ENCODE peak calls at places on chromosomes 6 and 20, in six cellular contexts. O is cardiac fibroblast, B is prostate gland, Z is thyroid gland, Q is dorsolateral prefrontal cortex, M is hepatocyte. V is an unnamed sample.

GRCh38 chr6:163323719-163324118 is 90.8 kb upstream of the QKI start:
- DNase-seq in Q (no peak), B (no peak), Z (no peak), O (no peak), M (no peak), V (no peak)

GRCh38 chr6:69957990-69958559 is 91.7 kb downstream of the COL19A1 start:
- DNase-seq in M (no peak), O (peak), Z (no peak), B (no peak), Q (no peak), V (peak)

GRCh38 chr20:36745234-36745926 is 510 bp downstream of the NDRG3 start:
- DNase-seq in O (no peak), Q (peak), M (no peak), Z (peak), B (peak), V (peak)

GRCh38 chr6:158596861-158597260 is 37.0 kb downstream of the TMEM181 start:
- DNase-seq in Z (no peak), B (no peak), M (no peak), Q (no peak), O (no peak), V (no peak)

GRCh38 chr6:26598267-26598666 is 1.5 kb downstream of the ABT1 start:
- DNase-seq in M (no peak), Q (no peak), Z (no peak), O (no peak), B (no peak), V (no peak)

GRCh38 chr6:144993870-144994269 is 708.7 kb downstream of the UTRN start:
- DNase-seq in B (no peak), Z (no peak), M (no peak), Q (no peak), O (peak), V (no peak)

GRCh38 chr6:166206066-166206465 is 38.4 kb upstream of the TBXT start:
- DNase-seq in O (peak), B (no peak), Z (no peak), M (no peak), Q (no peak), V (peak)

GRCh38 chr6:148367418-148368024 is 24.9 kb downstream of the SASH1 start:
- DNase-seq in B (peak), M (no peak), Z (peak), Q (no peak), O (peak), V (peak)

GRCh38 chr20:40467703-40468411 is 221.2 kb downstream of the MAFB start:
- DNase-seq in Q (no peak), B (no peak), Z (no peak), O (no peak), M (no peak), V (no peak)

GRCh38 chr20:49447946-49448809 is 34.3 kb downstream of the KCNB1 start:
- DNase-seq in Z (peak), O (no peak), M (peak), B (no peak), Q (no peak), V (peak)

GRCh38 chr6:113631616-113632015 is 225.5 kb upstream of the MARCKS start:
- DNase-seq in Z (no peak), M (no peak), O (no peak), Q (no peak), B (no peak), V (no peak)

GRCh38 chr6:90101403-90101802 is 195.2 kb downstream of the BACH2 start:
- DNase-seq in O (no peak), Z (no peak), B (no peak), M (no peak), Q (no peak), V (no peak)

DNA sequence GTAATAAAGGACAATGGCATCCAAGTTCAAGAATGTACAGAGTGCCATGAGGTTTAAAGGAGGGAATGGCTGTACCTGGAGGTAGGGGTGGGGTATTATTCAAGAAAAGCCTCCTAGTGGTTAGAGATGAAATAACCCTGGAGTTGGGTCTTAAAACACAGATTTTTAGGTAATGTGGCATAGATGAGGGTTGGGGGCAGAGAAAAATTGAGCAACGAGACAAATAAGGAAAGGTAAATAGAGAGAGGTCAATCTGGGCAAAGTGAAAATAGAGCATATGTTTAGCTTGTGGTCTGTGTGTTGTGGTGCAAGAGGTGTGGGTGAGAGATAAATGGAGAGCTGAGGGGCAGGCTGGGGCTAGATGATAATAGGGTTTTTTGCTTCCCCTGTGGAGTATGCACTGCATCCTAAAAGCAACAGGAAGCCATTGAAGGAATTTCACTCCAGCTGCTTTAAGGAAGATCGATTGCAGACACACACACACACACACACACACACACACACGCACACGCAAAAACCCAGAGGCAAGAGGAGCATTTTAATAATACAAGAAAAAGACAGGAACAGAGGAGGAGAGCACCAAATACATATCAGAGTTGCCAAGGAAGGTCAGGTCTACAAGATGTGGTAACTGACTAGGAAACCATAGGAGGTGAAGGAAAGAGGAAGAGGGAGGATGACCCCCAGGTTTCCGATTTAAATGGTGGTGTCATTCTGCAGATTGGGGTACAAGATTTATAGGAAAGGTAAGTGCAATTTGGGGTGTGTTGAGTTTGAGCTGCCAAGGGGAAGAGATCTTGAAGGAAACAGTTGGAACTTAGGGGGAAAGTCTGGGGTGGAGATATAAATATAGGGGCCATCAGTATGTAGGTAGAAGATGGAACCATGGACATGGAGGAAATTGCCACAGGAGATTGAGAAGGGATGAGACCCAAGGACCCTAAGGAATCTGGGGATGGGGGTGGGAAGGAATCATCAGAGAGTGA is 31.3 kb upstream of the ADGRF1 start:
- DNase-seq in Q (no peak), O (no peak), M (no peak), B (no peak), Z (no peak), V (no peak)
- TF ChIP-seq CTCF in Q (peak), O (peak), M (peak), B (peak), Z (no peak), V (peak)

DNA sequence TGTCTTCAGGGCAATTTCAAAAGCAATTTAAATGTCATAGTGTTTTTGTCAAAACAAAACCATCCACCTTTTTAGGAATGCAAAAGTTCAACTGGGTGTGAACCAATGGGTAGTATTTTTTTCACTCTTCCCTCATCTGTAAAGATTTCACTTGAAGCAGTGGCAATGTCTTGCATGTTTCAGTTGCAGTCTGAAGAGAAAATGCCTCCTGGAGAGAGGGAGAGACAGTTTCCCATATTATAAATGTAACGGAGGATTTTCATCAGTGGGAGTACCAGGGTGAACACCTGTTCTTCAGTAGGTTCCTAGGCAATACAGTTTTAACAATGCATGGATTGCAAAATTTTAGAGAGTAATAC is 3.3 kb downstream of the FOXQ1 start:
- DNase-seq in M (no peak), Q (no peak), B (no peak), O (no peak), Z (no peak), V (no peak)
- H3K4me3 ChIP-seq in M (no peak), Q (peak), B (no peak), O (no peak), Z (no peak), V (no peak)

GRCh38 chr6:139981810-139982550 is 607.5 kb upstream of the CITED2 start:
- DNase-seq in M (peak), O (peak), B (peak), Q (no peak), Z (peak), V (peak)

GRCh38 chr6:139981066-139981624 is 606.7 kb upstream of the CITED2 start:
- DNase-seq in M (no peak), B (no peak), O (no peak), Z (no peak), Q (no peak), V (no peak)

GRCh38 chr6:139977887-139978332 is 603.5 kb upstream of the CITED2 start:
- DNase-seq in Z (peak), O (peak), M (peak), Q (no peak), B (peak), V (peak)

GRCh38 chr6:139982652-139983051 is 608.2 kb upstream of the CITED2 start:
- DNase-seq in O (peak), M (no peak), Q (no peak), B (no peak), Z (no peak), V (peak)

GRCh38 chr6:139979021-139979721 is 604.7 kb upstream of the CITED2 start:
- DNase-seq in Z (peak), Q (no peak), M (no peak), O (no peak), B (no peak), V (no peak)
- TF ChIP-seq CTCF in Z (peak), Q (no peak), M (no peak), O (no peak), B (no peak), V (no peak)

GRCh38 chr6:32190054-32190945 is at the start of gene PBX2:
- DNase-seq in O (peak), M (peak), B (peak), Z (peak), Q (peak), V (peak)

GRCh38 chr6:32192608-32193039 is at the start of gene GPSM3:
- DNase-seq in M (no peak), B (no peak), Z (peak), Q (no peak), O (peak), V (no peak)

GRCh38 chr6:32190946-32191677 is 1.1 kb upstream of the PBX2 start:
- DNase-seq in B (no peak), Z (no peak), M (no peak), Q (no peak), O (no peak), V (no peak)

GRCh38 chr6:32189742-32190053 is 304 bp downstream of the PBX2 start:
- DNase-seq in O (no peak), B (no peak), Z (no peak), M (peak), Q (no peak), V (no peak)

GRCh38 chr6:32191696-32192607 is 491 bp downstream of the GPSM3 start:
- DNase-seq in O (no peak), B (no peak), Z (no peak), Q (no peak), M (no peak), V (no peak)
- H3K4me3 ChIP-seq in O (peak), B (no peak), Z (no peak), Q (peak), M (no peak), V (no peak)

GRCh38 chr6:21587182-21587924 is 6.2 kb upstream of the SOX4 start:
- DNase-seq in M (peak), Q (peak), B (peak), Z (peak), O (peak), V (peak)

GRCh38 chr6:21588812-21589811 is 4.4 kb upstream of the SOX4 start:
- DNase-seq in B (peak), O (peak), Q (peak), Z (peak), M (peak), V (peak)

GRCh38 chr6:21587925-21588811 is 5.4 kb upstream of the SOX4 start:
- DNase-seq in Q (peak), O (peak), Z (peak), B (peak), M (peak), V (peak)

GRCh38 chr6:21586300-21586699 is 7.3 kb upstream of the SOX4 start:
- DNase-seq in M (no peak), Q (no peak), B (no peak), O (no peak), Z (no peak), V (no peak)

DNA sequence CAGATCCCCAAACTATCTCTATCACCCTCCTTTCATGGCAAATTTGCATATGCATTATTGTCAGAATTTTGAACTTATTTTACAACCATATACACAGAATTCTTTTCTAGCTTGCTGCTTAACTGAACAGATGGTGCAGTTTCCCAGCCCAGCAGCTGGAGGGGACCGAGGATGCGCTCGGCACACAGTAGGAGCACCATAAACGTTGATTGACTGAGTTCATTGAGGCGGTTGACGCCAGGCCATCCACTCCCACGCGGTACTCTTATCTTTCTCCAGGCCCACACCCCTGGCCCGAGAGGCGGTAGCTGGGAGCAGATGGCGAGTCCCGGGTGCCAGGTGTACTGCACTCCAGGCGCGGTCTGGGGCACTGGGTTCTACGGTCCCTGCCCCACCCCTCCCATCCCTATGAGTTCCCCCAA is 6.8 kb upstream of the SOX4 start:
- DNase-seq in O (no peak), Z (peak), Q (no peak), B (peak), M (no peak), V (no peak)
- TF ChIP-seq CTCF in O (no peak), Z (no peak), Q (no peak), B (no peak), M (no peak), V (no peak)

GRCh38 chr20:35254448-35254999 is 23.4 kb downstream of the MMP24OS start:
- DNase-seq in M (no peak), B (no peak), O (no peak), Z (no peak), Q (no peak), V (peak)
- H3K4me3 ChIP-seq in M (no peak), B (no peak), O (no peak), Z (no peak), Q (no peak), V (no peak)

GRCh38 chr20:43191946-43192847 is 2.5 kb upstream of the PTPRT start:
- DNase-seq in Z (no peak), Q (peak), M (peak), O (no peak), B (no peak), V (no peak)
- TF ChIP-seq CTCF in Z (no peak), Q (peak), M (peak), O (peak), B (peak), V (peak)

DNA sequence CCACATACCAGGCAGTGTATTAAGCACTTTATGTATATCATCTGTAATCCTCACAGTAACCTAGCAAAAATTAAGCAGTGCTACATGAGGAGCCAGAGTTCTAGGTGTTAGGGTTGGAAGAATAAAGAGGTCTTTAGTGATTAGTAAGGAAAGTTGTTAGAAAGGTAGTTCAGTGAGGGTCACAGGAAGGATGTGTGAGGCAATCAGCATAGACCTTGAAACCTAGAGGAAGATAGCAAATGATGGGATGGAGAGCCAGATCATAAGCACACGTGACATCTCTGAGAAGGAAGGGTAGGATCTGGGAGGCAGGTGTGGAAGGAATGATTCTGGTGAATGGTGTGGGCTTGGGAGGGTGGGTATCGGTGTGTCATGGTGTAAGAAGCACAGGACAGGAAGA is 2.2 kb downstream of the KAT14 start:
- DNase-seq in B (no peak), Q (no peak), M (no peak), O (no peak), Z (no peak), V (no peak)
- H3K4me3 ChIP-seq in B (no peak), Q (no peak), M (peak), O (no peak), Z (no peak), V (no peak)

V was measured in fibroblast of the aortic adventitia.